ENCODE peak calls at places on chromosomes 4 and X, in six cellular contexts. I is body of pancreas, N is nephron progenitor cell, U is endothelial cell, H is heart right ventricle, A is GM20000. Z is an unnamed sample.

GRCh38 chrX:154988719-154989118 is 33.8 kb downstream of the F8 start:
- DNase-seq in U (no peak), N (no peak), I (no peak), A (no peak), H (no peak), Z (no peak)

GRCh38 chr4:37922323-37922722 is 31.4 kb downstream of the TBC1D1 start:
- DNase-seq in N (no peak), U (no peak), H (no peak), A (no peak), I (no peak), Z (no peak)

GRCh38 chr4:25795566-25796454 is 67.0 kb downstream of the SEL1L3 start:
- DNase-seq in I (no peak), U (no peak), N (peak; percentile 51), H (no peak), A (no peak), Z (no peak)

GRCh38 chrX:38514014-38514854 is 47.1 kb upstream of the TSPAN7 start:
- DNase-seq in N (no peak), U (no peak), H (no peak), I (no peak), A (no peak), Z (no peak)

GRCh38 chrX:52979993-52980392 is 21.7 kb upstream of the FAM156A start:
- DNase-seq in A (no peak), H (no peak), N (no peak), I (no peak), U (no peak), Z (no peak)

GRCh38 chrX:100687546-100687945 is 43.5 kb downstream of the SRPX2 start:
- DNase-seq in A (peak; percentile 8), U (no peak), N (no peak), I (no peak), H (no peak), Z (no peak)

GRCh38 chr4:101259876-101260275 is 87.5 kb downstream of the PPP3CA start:
- DNase-seq in H (no peak), I (no peak), A (peak; percentile 10), U (no peak), N (no peak), Z (no peak)

GRCh38 chr4:26308573-26308972 is 12.2 kb upstream of the RBPJ start:
- DNase-seq in I (no peak), A (no peak), H (no peak), U (no peak), N (no peak), Z (no peak)

GRCh38 chr4:118586357-118586790 is 98.8 kb upstream of the METTL14 start:
- DNase-seq in I (peak; percentile 31), H (peak; percentile 42), A (no peak), U (no peak), N (no peak), Z (no peak)

GRCh38 chrX:131288738-131289511 is at the start of gene IGSF1:
- DNase-seq in I (peak; percentile 57), A (no peak), N (peak; percentile 70), H (peak; percentile 19), U (peak; percentile 11), Z (peak; percentile 53)

GRCh38 chrX:64190136-64190740 is 15.3 kb downstream of the AMER1 start:
- DNase-seq in N (no peak), H (no peak), I (no peak), A (no peak), U (no peak), Z (no peak)

GRCh38 chrX:39899059-39899458 is 198.7 kb downstream of the BCOR start:
- DNase-seq in H (no peak), A (no peak), U (no peak), N (no peak), I (no peak), Z (no peak)

GRCh38 chrX:38798956-38799355 is 2.3 kb upstream of the MID1IP1 start:
- DNase-seq in N (no peak), A (no peak), U (no peak), H (no peak), I (no peak), Z (no peak)

GRCh38 chr4:89590102-89590501 is 246.9 kb downstream of the SNCA start:
- DNase-seq in U (no peak), H (no peak), N (no peak), A (no peak), I (no peak), Z (no peak)

GRCh38 chr4:146472404-146472803 is 49.3 kb downstream of the SLC10A7 start:
- DNase-seq in U (no peak), H (no peak), I (no peak), A (no peak), N (no peak), Z (no peak)

GRCh38 chr4:140427919-140428471 is 547 bp upstream of the CLGN start:
- DNase-seq in I (no peak), H (no peak), A (no peak), N (no peak), U (no peak), Z (no peak)

GRCh38 chrX:19512961-19513360 is 2.3 kb downstream of the MAP3K15 start:
- DNase-seq in N (no peak), H (no peak), U (no peak), A (peak; percentile 5), I (no peak), Z (no peak)

GRCh38 chr4:2647403-2648158 is 108.6 kb downstream of the TNIP2 start:
- DNase-seq in N (no peak), U (no peak), A (no peak), I (no peak), H (no peak), Z (peak; percentile 9)

GRCh38 chr4:151167561-151167960 is 68.1 kb downstream of the RPS3A start:
- DNase-seq in I (no peak), N (no peak), U (no peak), A (no peak), H (no peak), Z (no peak)

GRCh38 chrX:130975947-130976346 is 72.9 kb upstream of the ENOX2 start:
- DNase-seq in A (peak; percentile 11), I (peak; percentile 25), H (peak; percentile 5), U (peak; percentile 28), N (peak; percentile 64), Z (no peak)

GRCh38 chr4:665751-666435 is 8.2 kb downstream of the ATP5ME start:
- DNase-seq in I (peak; percentile 10), N (no peak), H (no peak), U (no peak), A (no peak), Z (no peak)

GRCh38 chr4:4990857-4991540 is 28.3 kb downstream of the CYTL1 start:
- DNase-seq in A (no peak), U (no peak), H (peak; percentile 64), N (no peak), I (peak; percentile 54), Z (no peak)

GRCh38 chr4:159048166-159048886 is 54.6 kb upstream of the RAPGEF2 start:
- DNase-seq in U (no peak), N (peak; percentile 10), I (peak; percentile 81), H (peak; percentile 75), A (no peak), Z (peak; percentile 34)

GRCh38 chr4:2551118-2551517 is 14.7 kb downstream of the FAM193A start:
- DNase-seq in I (no peak), N (no peak), U (no peak), A (no peak), H (no peak), Z (no peak)

GRCh38 chr4:46432923-46433322 is 43.0 kb upstream of the GABRA2 start:
- DNase-seq in U (no peak), N (no peak), A (no peak), I (no peak), H (no peak), Z (no peak)

DNA sequence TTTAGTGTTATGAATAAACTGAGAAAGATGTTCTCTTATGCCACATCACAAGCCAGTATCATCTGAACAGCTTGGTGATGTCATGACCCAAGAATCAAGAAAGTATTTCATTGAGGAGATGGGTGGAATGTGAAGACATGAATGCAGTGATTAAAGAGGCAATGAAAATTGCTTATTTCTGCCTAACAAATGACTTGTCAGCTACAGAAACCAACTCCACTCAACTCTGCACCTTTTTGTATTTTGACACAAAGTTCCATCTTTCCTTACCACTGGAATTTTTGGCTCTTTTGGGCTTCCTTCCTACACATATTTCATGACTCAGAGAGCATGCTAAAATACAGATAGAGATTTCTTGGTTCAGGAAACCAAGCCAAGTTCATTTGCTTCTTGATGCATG is 174.2 kb downstream of the HHIP start:
- DNase-seq in A (no peak), N (no peak), U (no peak), I (no peak), H (no peak), Z (no peak)
- TF ChIP-seq CTCF in A (no peak), N (no peak), U (no peak), I (no peak), H (no peak), Z (no peak)

GRCh38 chr4:127601029-127601428 is 31.7 kb upstream of the INTU start:
- DNase-seq in H (no peak), A (no peak), N (no peak), I (no peak), U (no peak), Z (no peak)

GRCh38 chr4:127610488-127610887 is 22.3 kb upstream of the INTU start:
- DNase-seq in U (no peak), I (no peak), A (no peak), H (no peak), N (no peak), Z (no peak)

GRCh38 chr4:127609484-127609883 is 23.3 kb upstream of the INTU start:
- DNase-seq in H (no peak), U (no peak), I (no peak), A (no peak), N (no peak), Z (no peak)

GRCh38 chr4:127606823-127607222 is 25.9 kb upstream of the INTU start:
- DNase-seq in N (no peak), U (no peak), A (no peak), I (no peak), H (no peak), Z (no peak)

DNA sequence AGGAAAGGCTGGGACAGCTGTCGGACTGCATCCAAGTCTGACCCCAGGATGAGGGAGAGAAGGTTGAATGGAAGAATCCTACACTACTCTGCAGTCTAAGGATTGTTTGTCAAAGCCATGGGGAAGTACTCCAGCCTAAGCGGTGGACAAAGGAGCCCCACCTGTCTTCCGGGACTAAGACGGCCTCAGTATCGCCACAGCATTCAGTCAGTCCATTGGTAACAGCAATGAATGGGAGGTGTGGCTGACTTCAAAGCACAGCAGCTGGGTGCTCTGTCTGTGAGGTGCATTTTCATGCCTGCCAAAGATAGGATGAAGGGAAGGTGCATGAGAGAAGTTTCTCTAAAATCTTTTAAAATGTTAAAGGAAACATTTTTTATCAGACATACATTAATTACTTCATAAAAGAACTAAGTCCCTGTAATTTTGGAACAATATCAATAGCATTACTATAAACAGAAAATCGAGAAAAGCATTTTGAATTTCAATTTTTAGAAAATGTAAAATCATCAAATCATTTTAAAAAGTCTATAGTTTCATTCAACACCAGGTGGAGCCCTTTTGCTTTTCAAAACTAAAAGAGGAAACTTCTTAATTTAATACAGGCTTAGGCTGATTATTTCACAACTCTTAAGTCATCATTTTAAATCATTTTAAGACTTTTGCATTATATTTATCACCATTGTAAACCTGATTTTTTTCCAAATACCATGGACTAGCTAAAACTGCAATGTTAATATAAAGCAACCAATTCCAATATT is 27.6 kb upstream of the INTU start:
- DNase-seq in N (no peak), U (no peak), I (no peak), A (no peak), H (no peak), Z (no peak)
- TF ChIP-seq CTCF in N (peak; percentile 51), U (peak; percentile 54), I (peak; percentile 50), A (no peak), H (peak; percentile 47), Z (peak; percentile 69)

GRCh38 chrX:57329008-57329407 is 42.5 kb downstream of the FAAH2 start:
- DNase-seq in A (no peak), N (no peak), U (no peak), I (no peak), H (no peak), Z (no peak)
- TF ChIP-seq CTCF in A (no peak), N (no peak), U (peak; percentile 35), I (no peak), H (no peak), Z (no peak)

GRCh38 chr4:20248155-20248558 is 3.5 kb upstream of the SLIT2 start:
- DNase-seq in U (peak; percentile 31), I (no peak), A (peak; percentile 34), H (no peak), N (peak; percentile 17), Z (no peak)
- TF ChIP-seq CTCF in U (peak; percentile 79), I (peak; percentile 55), A (no peak), H (peak; percentile 56), N (peak; percentile 70), Z (peak; percentile 76)

Z was measured in mesothelial cell of epicardium.